ENCODE peak calls at places on chromosomes 11 and 22, in six cellular contexts. One of them, this sample, is unnamed.

GRCh38 chr11:29306527-29306926 is 710.3 kb downstream of the KCNA4 start:
- DNase-seq in amniotic epithelial cell: peak
- DNase-seq in NCI-H1092: no peak
- DNase-seq in stimulated activated CD8-positive, alpha-beta memory T cell treated with anti-CD3 and anti-CD28 coated beads, Interleukin-2, amount 100 ng/mL, for 48 hours: no peak
- DNase-seq in NCI-H2029 treated with DMSO at 0.1 percent for 48 hours: no peak
- DNase-seq in stimulated activated naive CD8-positive, alpha-beta T cell treated with anti-CD3 and anti-CD28 coated beads, Interleukin-15, Interleukin-2, amounts not matched to agents 100 U/mL and 50 U/mL, for 24 hours: no peak
- DNase-seq in this sample: no peak

GRCh38 chr22:17954200-17954859 is 70.0 kb downstream of the MICAL3 start:
- DNase-seq in amniotic epithelial cell: no peak
- DNase-seq in NCI-H1092: no peak
- DNase-seq in stimulated activated CD8-positive, alpha-beta memory T cell treated with anti-CD3 and anti-CD28 coated beads, Interleukin-2, amount 100 ng/mL, for 48 hours: no peak
- DNase-seq in NCI-H2029 treated with DMSO at 0.1 percent for 48 hours: no peak
- DNase-seq in stimulated activated naive CD8-positive, alpha-beta T cell treated with anti-CD3 and anti-CD28 coated beads, Interleukin-15, Interleukin-2, amounts not matched to agents 100 U/mL and 50 U/mL, for 24 hours: no peak
- DNase-seq in this sample: no peak

GRCh38 chr11:8905528-8906165 is 5.3 kb upstream of the AKIP1 start:
- DNase-seq in amniotic epithelial cell: peak
- DNase-seq in NCI-H1092: no peak
- DNase-seq in stimulated activated CD8-positive, alpha-beta memory T cell treated with anti-CD3 and anti-CD28 coated beads, Interleukin-2, amount 100 ng/mL, for 48 hours: no peak
- DNase-seq in NCI-H2029 treated with DMSO at 0.1 percent for 48 hours: no peak
- DNase-seq in stimulated activated naive CD8-positive, alpha-beta T cell treated with anti-CD3 and anti-CD28 coated beads, Interleukin-15, Interleukin-2, amounts not matched to agents 100 U/mL and 50 U/mL, for 24 hours: no peak
- DNase-seq in this sample: no peak

GRCh38 chr11:48122246-48122645 is 94.4 kb upstream of the OR4B1 start:
- DNase-seq in amniotic epithelial cell: no peak
- DNase-seq in NCI-H1092: no peak
- DNase-seq in stimulated activated CD8-positive, alpha-beta memory T cell treated with anti-CD3 and anti-CD28 coated beads, Interleukin-2, amount 100 ng/mL, for 48 hours: no peak
- DNase-seq in NCI-H2029 treated with DMSO at 0.1 percent for 48 hours: no peak
- DNase-seq in stimulated activated naive CD8-positive, alpha-beta T cell treated with anti-CD3 and anti-CD28 coated beads, Interleukin-15, Interleukin-2, amounts not matched to agents 100 U/mL and 50 U/mL, for 24 hours: no peak
- DNase-seq in this sample: no peak

GRCh38 chr11:88402192-88402715 is 64.7 kb upstream of the CTSC start:
- DNase-seq in amniotic epithelial cell: peak
- DNase-seq in NCI-H1092: no peak
- DNase-seq in stimulated activated CD8-positive, alpha-beta memory T cell treated with anti-CD3 and anti-CD28 coated beads, Interleukin-2, amount 100 ng/mL, for 48 hours: no peak
- DNase-seq in NCI-H2029 treated with DMSO at 0.1 percent for 48 hours: no peak
- DNase-seq in stimulated activated naive CD8-positive, alpha-beta T cell treated with anti-CD3 and anti-CD28 coated beads, Interleukin-15, Interleukin-2, amounts not matched to agents 100 U/mL and 50 U/mL, for 24 hours: no peak
- DNase-seq in this sample: no peak

GRCh38 chr11:14290422-14290821 is 68.6 kb downstream of the RRAS2 start:
- DNase-seq in amniotic epithelial cell: no peak
- DNase-seq in NCI-H1092: no peak
- DNase-seq in stimulated activated CD8-positive, alpha-beta memory T cell treated with anti-CD3 and anti-CD28 coated beads, Interleukin-2, amount 100 ng/mL, for 48 hours: no peak
- DNase-seq in NCI-H2029 treated with DMSO at 0.1 percent for 48 hours: no peak
- DNase-seq in stimulated activated naive CD8-positive, alpha-beta T cell treated with anti-CD3 and anti-CD28 coated beads, Interleukin-15, Interleukin-2, amounts not matched to agents 100 U/mL and 50 U/mL, for 24 hours: no peak
- DNase-seq in this sample: no peak

GRCh38 chr11:3043315-3043871 is 13.8 kb downstream of the CARS1 start:
- DNase-seq in amniotic epithelial cell: peak
- DNase-seq in NCI-H1092: no peak
- DNase-seq in stimulated activated CD8-positive, alpha-beta memory T cell treated with anti-CD3 and anti-CD28 coated beads, Interleukin-2, amount 100 ng/mL, for 48 hours: no peak
- DNase-seq in NCI-H2029 treated with DMSO at 0.1 percent for 48 hours: no peak
- DNase-seq in stimulated activated naive CD8-positive, alpha-beta T cell treated with anti-CD3 and anti-CD28 coated beads, Interleukin-15, Interleukin-2, amounts not matched to agents 100 U/mL and 50 U/mL, for 24 hours: no peak
- DNase-seq in this sample: no peak

GRCh38 chr11:131413217-131413616 is 42.8 kb downstream of the NTM start:
- DNase-seq in amniotic epithelial cell: no peak
- DNase-seq in NCI-H1092: no peak
- DNase-seq in stimulated activated CD8-positive, alpha-beta memory T cell treated with anti-CD3 and anti-CD28 coated beads, Interleukin-2, amount 100 ng/mL, for 48 hours: no peak
- DNase-seq in NCI-H2029 treated with DMSO at 0.1 percent for 48 hours: no peak
- DNase-seq in stimulated activated naive CD8-positive, alpha-beta T cell treated with anti-CD3 and anti-CD28 coated beads, Interleukin-15, Interleukin-2, amounts not matched to agents 100 U/mL and 50 U/mL, for 24 hours: no peak
- DNase-seq in this sample: no peak

GRCh38 chr11:46048198-46048597 is 73.1 kb downstream of the PHF21A start:
- DNase-seq in amniotic epithelial cell: no peak
- DNase-seq in NCI-H1092: no peak
- DNase-seq in stimulated activated CD8-positive, alpha-beta memory T cell treated with anti-CD3 and anti-CD28 coated beads, Interleukin-2, amount 100 ng/mL, for 48 hours: no peak
- DNase-seq in NCI-H2029 treated with DMSO at 0.1 percent for 48 hours: no peak
- DNase-seq in stimulated activated naive CD8-positive, alpha-beta T cell treated with anti-CD3 and anti-CD28 coated beads, Interleukin-15, Interleukin-2, amounts not matched to agents 100 U/mL and 50 U/mL, for 24 hours: no peak
- DNase-seq in this sample: no peak

GRCh38 chr22:28345304-28345703 is 334.3 kb downstream of the TTC28 start:
- DNase-seq in amniotic epithelial cell: no peak
- DNase-seq in NCI-H1092: no peak
- DNase-seq in stimulated activated CD8-positive, alpha-beta memory T cell treated with anti-CD3 and anti-CD28 coated beads, Interleukin-2, amount 100 ng/mL, for 48 hours: no peak
- DNase-seq in NCI-H2029 treated with DMSO at 0.1 percent for 48 hours: no peak
- DNase-seq in stimulated activated naive CD8-positive, alpha-beta T cell treated with anti-CD3 and anti-CD28 coated beads, Interleukin-15, Interleukin-2, amounts not matched to agents 100 U/mL and 50 U/mL, for 24 hours: no peak
- DNase-seq in this sample: no peak

GRCh38 chr11:19444231-19444630 is 203.5 kb upstream of the E2F8 start:
- DNase-seq in amniotic epithelial cell: peak
- DNase-seq in NCI-H1092: no peak
- DNase-seq in stimulated activated CD8-positive, alpha-beta memory T cell treated with anti-CD3 and anti-CD28 coated beads, Interleukin-2, amount 100 ng/mL, for 48 hours: no peak
- DNase-seq in NCI-H2029 treated with DMSO at 0.1 percent for 48 hours: no peak
- DNase-seq in stimulated activated naive CD8-positive, alpha-beta T cell treated with anti-CD3 and anti-CD28 coated beads, Interleukin-15, Interleukin-2, amounts not matched to agents 100 U/mL and 50 U/mL, for 24 hours: no peak
- DNase-seq in this sample: no peak

GRCh38 chr11:60625262-60625661 is 74.2 kb upstream of the MS4A8 start:
- DNase-seq in amniotic epithelial cell: peak
- DNase-seq in NCI-H1092: no peak
- DNase-seq in stimulated activated CD8-positive, alpha-beta memory T cell treated with anti-CD3 and anti-CD28 coated beads, Interleukin-2, amount 100 ng/mL, for 48 hours: no peak
- DNase-seq in NCI-H2029 treated with DMSO at 0.1 percent for 48 hours: no peak
- DNase-seq in stimulated activated naive CD8-positive, alpha-beta T cell treated with anti-CD3 and anti-CD28 coated beads, Interleukin-15, Interleukin-2, amounts not matched to agents 100 U/mL and 50 U/mL, for 24 hours: no peak
- DNase-seq in this sample: no peak

GRCh38 chr11:82906236-82906635 is 4.7 kb downstream of the DDIAS start:
- DNase-seq in amniotic epithelial cell: peak
- DNase-seq in NCI-H1092: no peak
- DNase-seq in stimulated activated CD8-positive, alpha-beta memory T cell treated with anti-CD3 and anti-CD28 coated beads, Interleukin-2, amount 100 ng/mL, for 48 hours: no peak
- DNase-seq in NCI-H2029 treated with DMSO at 0.1 percent for 48 hours: peak
- DNase-seq in stimulated activated naive CD8-positive, alpha-beta T cell treated with anti-CD3 and anti-CD28 coated beads, Interleukin-15, Interleukin-2, amounts not matched to agents 100 U/mL and 50 U/mL, for 24 hours: no peak
- DNase-seq in this sample: peak

GRCh38 chr11:65316979-65317786 is 2.5 kb downstream of the CDC42EP2 start:
- DNase-seq in amniotic epithelial cell: peak
- DNase-seq in NCI-H1092: no peak
- DNase-seq in stimulated activated CD8-positive, alpha-beta memory T cell treated with anti-CD3 and anti-CD28 coated beads, Interleukin-2, amount 100 ng/mL, for 48 hours: no peak
- DNase-seq in NCI-H2029 treated with DMSO at 0.1 percent for 48 hours: peak
- DNase-seq in stimulated activated naive CD8-positive, alpha-beta T cell treated with anti-CD3 and anti-CD28 coated beads, Interleukin-15, Interleukin-2, amounts not matched to agents 100 U/mL and 50 U/mL, for 24 hours: no peak
- DNase-seq in this sample: peak

GRCh38 chr22:23403152-23403719 is 176.9 kb downstream of the IGLL1 start:
- DNase-seq in amniotic epithelial cell: no peak
- DNase-seq in NCI-H1092: no peak
- DNase-seq in stimulated activated CD8-positive, alpha-beta memory T cell treated with anti-CD3 and anti-CD28 coated beads, Interleukin-2, amount 100 ng/mL, for 48 hours: no peak
- DNase-seq in NCI-H2029 treated with DMSO at 0.1 percent for 48 hours: no peak
- DNase-seq in stimulated activated naive CD8-positive, alpha-beta T cell treated with anti-CD3 and anti-CD28 coated beads, Interleukin-15, Interleukin-2, amounts not matched to agents 100 U/mL and 50 U/mL, for 24 hours: no peak
- DNase-seq in this sample: no peak

GRCh38 chr22:24474221-24474620 is 20.9 kb upstream of the UPB1 start:
- DNase-seq in amniotic epithelial cell: peak
- DNase-seq in NCI-H1092: no peak
- DNase-seq in stimulated activated CD8-positive, alpha-beta memory T cell treated with anti-CD3 and anti-CD28 coated beads, Interleukin-2, amount 100 ng/mL, for 48 hours: no peak
- DNase-seq in NCI-H2029 treated with DMSO at 0.1 percent for 48 hours: no peak
- DNase-seq in stimulated activated naive CD8-positive, alpha-beta T cell treated with anti-CD3 and anti-CD28 coated beads, Interleukin-15, Interleukin-2, amounts not matched to agents 100 U/mL and 50 U/mL, for 24 hours: no peak
- DNase-seq in this sample: no peak

GRCh38 chr11:32262367-32262766 is 171.5 kb downstream of the RCN1 start:
- DNase-seq in amniotic epithelial cell: no peak
- DNase-seq in NCI-H1092: no peak
- DNase-seq in stimulated activated CD8-positive, alpha-beta memory T cell treated with anti-CD3 and anti-CD28 coated beads, Interleukin-2, amount 100 ng/mL, for 48 hours: no peak
- DNase-seq in NCI-H2029 treated with DMSO at 0.1 percent for 48 hours: no peak
- DNase-seq in stimulated activated naive CD8-positive, alpha-beta T cell treated with anti-CD3 and anti-CD28 coated beads, Interleukin-15, Interleukin-2, amounts not matched to agents 100 U/mL and 50 U/mL, for 24 hours: no peak
- DNase-seq in this sample: no peak

GRCh38 chr11:107808526-107808925 is 50.1 kb downstream of the SLC35F2 start:
- DNase-seq in amniotic epithelial cell: peak
- DNase-seq in NCI-H1092: no peak
- DNase-seq in stimulated activated CD8-positive, alpha-beta memory T cell treated with anti-CD3 and anti-CD28 coated beads, Interleukin-2, amount 100 ng/mL, for 48 hours: no peak
- DNase-seq in NCI-H2029 treated with DMSO at 0.1 percent for 48 hours: no peak
- DNase-seq in stimulated activated naive CD8-positive, alpha-beta T cell treated with anti-CD3 and anti-CD28 coated beads, Interleukin-15, Interleukin-2, amounts not matched to agents 100 U/mL and 50 U/mL, for 24 hours: no peak
- DNase-seq in this sample: no peak

GRCh38 chr11:783581-784015 is 6.3 kb downstream of the CEND1 start:
- DNase-seq in amniotic epithelial cell: peak
- DNase-seq in NCI-H1092: no peak
- DNase-seq in stimulated activated CD8-positive, alpha-beta memory T cell treated with anti-CD3 and anti-CD28 coated beads, Interleukin-2, amount 100 ng/mL, for 48 hours: no peak
- DNase-seq in NCI-H2029 treated with DMSO at 0.1 percent for 48 hours: peak
- DNase-seq in stimulated activated naive CD8-positive, alpha-beta T cell treated with anti-CD3 and anti-CD28 coated beads, Interleukin-15, Interleukin-2, amounts not matched to agents 100 U/mL and 50 U/mL, for 24 hours: peak
- DNase-seq in this sample: peak

GRCh38 chr11:134888821-134889220 is 476.8 kb upstream of the B3GAT1 start:
- DNase-seq in amniotic epithelial cell: no peak
- DNase-seq in NCI-H1092: no peak
- DNase-seq in stimulated activated CD8-positive, alpha-beta memory T cell treated with anti-CD3 and anti-CD28 coated beads, Interleukin-2, amount 100 ng/mL, for 48 hours: no peak
- DNase-seq in NCI-H2029 treated with DMSO at 0.1 percent for 48 hours: no peak
- DNase-seq in stimulated activated naive CD8-positive, alpha-beta T cell treated with anti-CD3 and anti-CD28 coated beads, Interleukin-15, Interleukin-2, amounts not matched to agents 100 U/mL and 50 U/mL, for 24 hours: no peak
- DNase-seq in this sample: no peak